ENCODE peak calls at places on chromosomes 5 and 9, in eight cellular contexts. B, L, A, K, D, X, I and Z are unnamed samples.

GRCh38 chr5:139644646-139645494 is 3.3 kb upstream of the CXXC5 start:
- DNase-seq in B (peak), L (peak), A (no peak), K (no peak), D (no peak), X (no peak), I (no peak), Z (no peak)

GRCh38 chr9:31320507-31320906 is 1063.9 kb upstream of the ACO1 start:
- DNase-seq in B (peak), L (no peak), A (no peak), K (no peak), D (no peak), X (no peak), I (no peak), Z (no peak)

GRCh38 chr9:109401990-109402318 is 81.1 kb upstream of the EPB41L4B start:
- DNase-seq in B (no peak), L (no peak), A (no peak), K (no peak), D (no peak), X (no peak), I (no peak), Z (no peak)

GRCh38 chr5:87022415-87022814 is 245.3 kb upstream of the RASA1 start:
- DNase-seq in B (peak), L (no peak), A (no peak), K (no peak), D (no peak), X (no peak), I (no peak), Z (no peak)

GRCh38 chr5:138149530-138149929 is 10.3 kb upstream of the NME5 start:
- DNase-seq in B (no peak), L (no peak), A (no peak), K (no peak), D (no peak), X (no peak), I (no peak), Z (no peak)

GRCh38 chr5:82881571-82882200 is 195.5 kb downstream of the TMEM167A start:
- DNase-seq in B (no peak), L (no peak), A (no peak), K (no peak), D (no peak), X (no peak), I (peak), Z (no peak)

GRCh38 chr5:74638776-74639537 is 1.6 kb downstream of the ENC1 start:
- DNase-seq in B (no peak), L (no peak), A (no peak), K (no peak), D (no peak), X (peak), I (peak), Z (no peak)

GRCh38 chr9:36956908-36957307 is 77.2 kb downstream of the PAX5 start:
- DNase-seq in B (no peak), L (no peak), A (no peak), K (no peak), D (no peak), X (no peak), I (no peak), Z (no peak)

GRCh38 chr9:33524431-33524947 is 438 bp downstream of the ANKRD18B start:
- DNase-seq in B (peak), L (no peak), A (no peak), K (peak), D (peak), X (peak), I (no peak), Z (no peak)

GRCh38 chr9:626591-626990 is 214.9 kb upstream of the DMRT1 start:
- DNase-seq in B (no peak), L (no peak), A (no peak), K (no peak), D (no peak), X (peak), I (no peak), Z (no peak)
- TF ChIP-seq POLR2AphosphoS5 in B (no peak), L (no peak), A (no peak), K (no peak), D (no peak), X (no peak), I (no peak), Z (no peak)

GRCh38 chr9:107299437-107299836 is 16.4 kb downstream of the RAD23B start:
- DNase-seq in B (no peak), L (no peak), A (no peak), K (no peak), D (no peak), X (peak), I (no peak), Z (no peak)
- TF ChIP-seq CTCF in B (no peak), L (no peak), A (peak), K (no peak), D (no peak), X (no peak), I (no peak), Z (no peak)

DNA sequence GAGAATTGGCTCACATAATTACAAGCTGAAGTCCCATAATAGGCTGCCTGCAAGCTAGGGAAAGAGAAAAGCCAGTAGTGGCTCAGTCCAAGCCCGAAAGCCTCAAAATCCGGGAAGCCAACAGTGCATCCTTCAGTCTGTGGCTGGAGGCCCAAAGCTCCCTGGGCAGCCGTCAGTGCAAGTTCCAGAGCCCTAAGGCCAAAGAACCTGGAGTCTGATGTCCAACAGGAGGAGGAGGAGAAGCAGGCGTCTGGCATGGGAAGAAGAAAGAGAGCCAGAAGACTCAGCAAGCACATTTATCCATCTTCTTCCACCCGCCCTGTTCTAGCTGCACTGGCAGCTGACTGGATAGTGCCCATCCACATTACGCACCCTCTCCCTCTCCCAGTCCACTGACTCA is 213.4 kb downstream of the GAS1 start:
- DNase-seq in B (no peak), L (no peak), A (no peak), K (no peak), D (no peak), X (no peak), I (no peak), Z (no peak)
- TF ChIP-seq POLR2AphosphoS5 in B (no peak), L (no peak), A (no peak), K (no peak), D (no peak), X (no peak), I (no peak), Z (no peak)

GRCh38 chr5:53991942-53992341 is 318.4 kb downstream of the ARL15 start:
- DNase-seq in B (no peak), L (no peak), A (no peak), K (no peak), D (no peak), X (peak), I (peak), Z (no peak)
- TF ChIP-seq CTCF in B (no peak), L (peak), A (peak), K (no peak), D (peak), X (peak), I (peak), Z (no peak)

DNA sequence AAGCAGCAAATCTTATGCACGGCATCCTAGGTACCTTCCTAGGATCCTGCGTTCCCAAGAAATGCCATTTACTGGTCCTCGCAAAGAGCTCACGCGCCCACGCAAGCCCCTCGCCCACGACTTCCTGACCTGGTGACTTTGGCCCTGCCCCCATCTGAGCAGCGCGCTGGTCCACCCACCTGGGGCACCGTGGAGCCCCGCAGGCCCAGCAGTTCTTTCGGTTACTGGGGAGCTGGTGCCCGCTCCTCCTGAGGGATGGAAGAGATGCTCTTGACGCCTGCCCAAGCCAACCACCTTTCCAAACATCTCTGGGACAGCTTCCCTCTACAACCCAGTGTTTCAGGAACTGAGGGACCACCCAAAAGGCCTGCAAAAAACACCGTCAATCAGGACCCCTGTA is 16.7 kb downstream of the EQTN start:
- DNase-seq in B (no peak), L (no peak), A (no peak), K (no peak), D (no peak), X (no peak), I (no peak), Z (no peak)
- TF ChIP-seq POLR2AphosphoS5 in B (no peak), L (no peak), A (no peak), K (no peak), D (no peak), X (no peak), I (no peak), Z (no peak)